ENCODE peak calls at places on chromosome 12, in seven cellular contexts. J, E, N, S, K, A and B are unnamed samples.

GRCh38 chr12:121637231-121637914 is 11.0 kb downstream of the ORAI1 start:
- DNase-seq in J (peak), E (peak), N (no peak), S (no peak), K (no peak), A (peak), B (no peak)

GRCh38 chr12:11615481-11615880 is 34.0 kb upstream of the ETV6 start:
- DNase-seq in J (no peak), E (no peak), N (no peak), S (no peak), K (no peak), A (no peak), B (no peak)

GRCh38 chr12:51639361-51639760 is 48.3 kb downstream of the SCN8A start:
- DNase-seq in J (no peak), E (no peak), N (no peak), S (no peak), K (peak), A (no peak), B (peak)

GRCh38 chr12:130685250-130685649 is 30.8 kb downstream of the RIMBP2 start:
- DNase-seq in J (no peak), E (no peak), N (no peak), S (no peak), K (no peak), A (no peak), B (no peak)

GRCh38 chr12:42296503-42297109 is 29.3 kb downstream of the ZCRB1 start:
- DNase-seq in J (no peak), E (no peak), N (no peak), S (no peak), K (no peak), A (no peak), B (peak)

GRCh38 chr12:120216742-120217595 is 16.1 kb upstream of the RPLP0 start:
- DNase-seq in J (no peak), E (no peak), N (no peak), S (no peak), K (no peak), A (no peak), B (no peak)

GRCh38 chr12:7282844-7283243 is 21.0 kb upstream of the ACSM4 start:
- DNase-seq in J (no peak), E (peak), N (no peak), S (no peak), K (no peak), A (no peak), B (no peak)

GRCh38 chr12:93243689-93244513 is 133.8 kb upstream of the NUDT4 start:
- DNase-seq in J (peak), E (no peak), N (peak), S (peak), K (peak), A (peak), B (peak)

GRCh38 chr12:22321620-22322019 is 12.9 kb downstream of the ST8SIA1 start:
- DNase-seq in J (peak), E (no peak), N (no peak), S (no peak), K (no peak), A (peak), B (no peak)

GRCh38 chr12:20376984-20377383 is 8.6 kb downstream of the PDE3A start:
- DNase-seq in J (no peak), E (no peak), N (no peak), S (peak), K (peak), A (no peak), B (peak)

GRCh38 chr12:14960548-14961465 is 594 bp downstream of the ARHGDIB start:
- DNase-seq in J (peak), E (peak), N (no peak), S (peak), K (peak), A (peak), B (peak)

GRCh38 chr12:6724409-6724797 is 557 bp downstream of the COPS7A start:
- DNase-seq in J (no peak), E (peak), N (no peak), S (no peak), K (no peak), A (no peak), B (no peak)

GRCh38 chr12:76096079-76096651 is 11.7 kb upstream of the NAP1L1 start:
- DNase-seq in J (no peak), E (no peak), N (no peak), S (no peak), K (no peak), A (no peak), B (no peak)

GRCh38 chr12:48423200-48423599 is 49.2 kb upstream of the ANP32D start:
- DNase-seq in J (no peak), E (no peak), N (no peak), S (peak), K (no peak), A (no peak), B (no peak)

GRCh38 chr12:93699271-93700141 is 22.3 kb downstream of the CRADD start:
- DNase-seq in J (no peak), E (no peak), N (peak), S (no peak), K (peak), A (no peak), B (no peak)

GRCh38 chr12:118371354-118372282 is 1.1 kb downstream of the TAOK3 start:
- DNase-seq in J (peak), E (peak), N (no peak), S (peak), K (no peak), A (no peak), B (peak)

GRCh38 chr12:93526786-93527428 is 45.6 kb upstream of the SOCS2 start:
- DNase-seq in J (no peak), E (no peak), N (peak), S (peak), K (peak), A (no peak), B (peak)

GRCh38 chr12:13597166-13597565 is 384.2 kb downstream of the GRIN2B start:
- DNase-seq in J (no peak), E (no peak), N (no peak), S (no peak), K (no peak), A (no peak), B (no peak)

GRCh38 chr12:93783827-93784226 is 106.7 kb downstream of the CRADD start:
- DNase-seq in J (no peak), E (no peak), N (no peak), S (peak), K (no peak), A (peak), B (no peak)

GRCh38 chr12:91846466-91847055 is 299.1 kb downstream of the BTG1 start:
- DNase-seq in J (no peak), E (no peak), N (no peak), S (peak), K (no peak), A (no peak), B (no peak)

GRCh38 chr12:54016478-54016964 is 7.7 kb downstream of the HOXC8 start:
- DNase-seq in J (no peak), E (no peak), N (peak), S (no peak), K (no peak), A (no peak), B (peak)

GRCh38 chr12:8609061-8609570 is 3.5 kb downstream of the AICDA start:
- DNase-seq in J (no peak), E (peak), N (peak), S (peak), K (peak), A (no peak), B (peak)

GRCh38 chr12:100982511-100983183 is 188.1 kb downstream of the ANO4 start:
- DNase-seq in J (no peak), E (no peak), N (no peak), S (no peak), K (no peak), A (no peak), B (no peak)

GRCh38 chr12:110809149-110809548 is 37.6 kb upstream of the CCDC63 start:
- DNase-seq in J (no peak), E (no peak), N (no peak), S (no peak), K (no peak), A (no peak), B (no peak)

GRCh38 chr12:95859344-95859816 is 628 bp downstream of the SNRPF start:
- DNase-seq in J (no peak), E (peak), N (no peak), S (no peak), K (peak), A (no peak), B (peak)

GRCh38 chr12:3065300-3065699 is 11.9 kb upstream of the TSPAN9 start:
- DNase-seq in J (no peak), E (no peak), N (no peak), S (no peak), K (no peak), A (no peak), B (no peak)

GRCh38 chr12:132610051-132610759 is at the start of gene LRCOL1:
- DNase-seq in J (no peak), E (no peak), N (peak), S (peak), K (peak), A (no peak), B (no peak)

GRCh38 chr12:49097381-49097780 is 2.8 kb upstream of the DHH start:
- DNase-seq in J (no peak), E (no peak), N (no peak), S (no peak), K (no peak), A (no peak), B (no peak)

GRCh38 chr12:108727868-108728735 is 3.2 kb downstream of the CORO1C start:
- DNase-seq in J (no peak), E (no peak), N (no peak), S (no peak), K (peak), A (no peak), B (no peak)

DNA sequence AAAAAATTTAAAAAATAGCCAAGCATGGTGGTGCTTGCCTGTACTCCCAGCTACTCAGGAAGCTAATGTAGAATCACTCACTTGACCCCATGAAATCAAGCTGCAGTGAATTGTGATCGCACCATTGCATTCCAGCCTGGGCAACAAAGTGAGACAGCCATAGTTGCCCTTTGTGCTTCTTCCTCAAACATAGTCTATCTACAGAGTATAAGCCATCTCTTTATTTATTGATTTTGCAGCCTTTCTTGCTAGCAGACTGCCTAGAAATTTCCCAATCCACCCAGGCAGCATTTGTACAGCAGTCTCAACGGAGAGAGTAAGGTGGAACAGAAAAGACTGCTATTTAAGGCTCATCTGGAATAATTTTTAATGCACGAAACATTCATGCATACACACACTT is 68.8 kb downstream of the IPO8 start:
- DNase-seq in J (no peak), E (no peak), N (no peak), S (no peak), K (no peak), A (no peak), B (no peak)
- TF ChIP-seq CTCF in J (no peak), E (no peak), N (no peak), S (no peak), K (no peak), A (no peak), B (no peak)

GRCh38 chr12:128644664-128645296 is 179.0 kb downstream of the SLC15A4 start:
- DNase-seq in J (no peak), E (peak), N (no peak), S (no peak), K (no peak), A (no peak), B (peak)
- TF ChIP-seq CTCF in J (peak), E (peak), N (peak), S (peak), K (peak), A (no peak), B (no peak)

GRCh38 chr12:81330480-81330879 is 252.6 kb downstream of the ACSS3 start:
- DNase-seq in J (no peak), E (no peak), N (no peak), S (peak), K (no peak), A (no peak), B (peak)
- TF ChIP-seq CTCF in J (no peak), E (no peak), N (no peak), S (no peak), K (no peak), A (no peak), B (no peak)

GRCh38 chr12:122752464-122753212 is at the start of gene DENR:
- DNase-seq in J (peak), E (peak), N (peak), S (peak), K (peak), A (peak), B (peak)
- TF ChIP-seq CTCF in J (peak), E (peak), N (peak), S (peak), K (peak), A (peak), B (peak)

GRCh38 chr12:9619411-9620179 is 11.9 kb upstream of the KLRB1 start:
- DNase-seq in J (no peak), E (no peak), N (no peak), S (no peak), K (no peak), A (no peak), B (no peak)

GRCh38 chr12:9615420-9616135 is 7.9 kb upstream of the KLRB1 start:
- DNase-seq in J (no peak), E (no peak), N (no peak), S (no peak), K (no peak), A (no peak), B (no peak)

DNA sequence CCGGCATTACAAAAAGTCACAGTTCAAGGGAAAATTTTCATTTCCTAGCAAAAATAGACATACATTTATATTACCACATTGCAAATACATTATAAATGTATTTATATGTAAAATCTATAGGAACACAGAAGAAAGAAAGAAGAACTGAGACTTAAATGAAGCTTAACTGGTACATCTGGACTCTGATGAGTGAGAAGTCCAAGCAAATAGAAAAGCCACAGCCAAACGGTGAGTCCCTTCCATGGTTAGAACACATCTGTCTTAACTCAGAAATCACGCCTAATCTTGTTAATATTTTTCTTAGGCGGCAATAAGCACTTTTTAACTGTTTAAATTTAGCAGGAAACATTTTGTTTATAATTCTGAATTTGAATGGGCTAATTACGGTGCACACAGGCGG is 9.4 kb upstream of the KLRB1 start:
- DNase-seq in J (no peak), E (no peak), N (no peak), S (no peak), K (no peak), A (no peak), B (no peak)
- TF ChIP-seq CTCF in J (no peak), E (no peak), N (no peak), S (no peak), K (no peak), A (no peak), B (no peak)

GRCh38 chr12:25131270-25131669 is 63.7 kb downstream of the DNAI7 start:
- DNase-seq in J (no peak), E (no peak), N (no peak), S (no peak), K (no peak), A (no peak), B (peak)

GRCh38 chr12:25130741-25131188 is 64.2 kb downstream of the DNAI7 start:
- DNase-seq in J (no peak), E (peak), N (peak), S (peak), K (peak), A (no peak), B (peak)

GRCh38 chr12:25135531-25136154 is 59.3 kb downstream of the DNAI7 start:
- DNase-seq in J (no peak), E (no peak), N (no peak), S (no peak), K (no peak), A (no peak), B (peak)
- TF ChIP-seq CTCF in J (no peak), E (no peak), N (no peak), S (no peak), K (no peak), A (no peak), B (no peak)

DNA sequence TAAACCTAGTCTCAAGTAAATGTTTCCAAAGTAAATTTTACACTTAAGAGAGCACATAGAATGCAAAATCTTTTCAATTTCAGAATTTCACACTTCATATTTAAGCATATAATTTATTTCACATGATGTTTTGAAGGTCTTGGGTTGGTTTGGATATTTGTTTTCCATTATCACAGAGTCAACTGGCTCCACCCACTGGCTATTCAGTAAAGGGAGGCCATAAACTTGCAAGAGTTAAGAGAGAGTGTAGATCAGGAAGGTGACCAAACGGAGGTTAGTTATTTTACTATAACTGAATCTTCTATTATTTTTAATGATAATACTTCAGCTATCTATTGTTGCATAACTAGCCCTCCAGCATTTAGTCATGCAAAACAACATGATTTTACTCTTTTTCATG is 6.2 kb upstream of the CPNE8 start:
- DNase-seq in J (no peak), E (peak), N (no peak), S (no peak), K (no peak), A (no peak), B (no peak)
- TF ChIP-seq CTCF in J (no peak), E (no peak), N (peak), S (no peak), K (no peak), A (no peak), B (no peak)